ENCODE peak calls at places on chromosome 13, in six cellular contexts. One of them, this sample, is unnamed. For H3K4me1, the result is how much of the 10 kb centered on the place peaks cover.

GRCh38 chr13:64054306-64054705 is 2638.7 kb upstream of the PCDH20 start:
- DNase-seq in GM23338: no peak
- DNase-seq in fibroblast of lung: no peak
- DNase-seq in neuronal stem cell: no peak
- DNase-seq in A549: no peak
- DNase-seq in lower lobe of right lung: no peak
- DNase-seq in this sample: no peak

GRCh38 chr13:32984857-32985626 is 31.2 kb upstream of the KL start:
- DNase-seq in GM23338: no peak
- DNase-seq in fibroblast of lung: no peak
- DNase-seq in neuronal stem cell: no peak
- DNase-seq in A549: peak
- DNase-seq in lower lobe of right lung: no peak
- DNase-seq in this sample: no peak

GRCh38 chr13:33448889-33449288 is 163.3 kb upstream of the STARD13 start:
- DNase-seq in GM23338: no peak
- DNase-seq in fibroblast of lung: no peak
- DNase-seq in neuronal stem cell: no peak
- DNase-seq in A549: no peak
- DNase-seq in lower lobe of right lung: no peak
- DNase-seq in this sample: no peak

GRCh38 chr13:67139551-67139950 is 90.6 kb downstream of the PCDH9 start:
- DNase-seq in GM23338: no peak
- DNase-seq in fibroblast of lung: peak
- DNase-seq in neuronal stem cell: no peak
- DNase-seq in A549: no peak
- DNase-seq in lower lobe of right lung: no peak
- DNase-seq in this sample: no peak

GRCh38 chr13:98232456-98232855 is 55.4 kb upstream of the RNF113B start:
- DNase-seq in GM23338: no peak
- DNase-seq in fibroblast of lung: no peak
- DNase-seq in neuronal stem cell: no peak
- DNase-seq in A549: no peak
- DNase-seq in lower lobe of right lung: no peak
- DNase-seq in this sample: no peak

GRCh38 chr13:78601124-78601885 is 2.0 kb downstream of the POU4F1 start:
- DNase-seq in GM23338: peak
- DNase-seq in fibroblast of lung: peak
- DNase-seq in neuronal stem cell: peak
- DNase-seq in A549: no peak
- DNase-seq in lower lobe of right lung: no peak
- DNase-seq in this sample: peak

GRCh38 chr13:48233097-48233885 is at the start of gene ITM2B:
- DNase-seq in GM23338: peak
- DNase-seq in fibroblast of lung: peak
- DNase-seq in neuronal stem cell: peak
- DNase-seq in A549: peak
- DNase-seq in lower lobe of right lung: peak
- DNase-seq in this sample: peak

GRCh38 chr13:24381539-24382265 is 72.3 kb downstream of the C1QTNF9 start:
- DNase-seq in GM23338: peak
- DNase-seq in fibroblast of lung: peak
- DNase-seq in neuronal stem cell: no peak
- DNase-seq in A549: no peak
- DNase-seq in lower lobe of right lung: no peak
- DNase-seq in this sample: no peak

GRCh38 chr13:112062047-112062618 is 4.8 kb upstream of the SOX1 start:
- DNase-seq in GM23338: no peak
- DNase-seq in fibroblast of lung: no peak
- DNase-seq in neuronal stem cell: no peak
- DNase-seq in A549: no peak
- DNase-seq in lower lobe of right lung: no peak
- DNase-seq in this sample: no peak

GRCh38 chr13:99135591-99135990 is 65.1 kb upstream of the UBAC2 start:
- DNase-seq in GM23338: no peak
- DNase-seq in fibroblast of lung: no peak
- DNase-seq in neuronal stem cell: no peak
- DNase-seq in A549: no peak
- DNase-seq in lower lobe of right lung: no peak
- DNase-seq in this sample: no peak

GRCh38 chr13:48038763-48039162 is 1.2 kb downstream of the NUDT15 start:
- DNase-seq in GM23338: peak
- DNase-seq in fibroblast of lung: no peak
- DNase-seq in neuronal stem cell: no peak
- DNase-seq in A549: no peak
- DNase-seq in lower lobe of right lung: no peak
- DNase-seq in this sample: no peak

GRCh38 chr13:114035583-114036501 is 62.0 kb upstream of the C13orf46 start:
- DNase-seq in GM23338: no peak
- DNase-seq in fibroblast of lung: peak
- DNase-seq in neuronal stem cell: no peak
- DNase-seq in A549: no peak
- DNase-seq in lower lobe of right lung: no peak
- DNase-seq in this sample: no peak

GRCh38 chr13:44930907-44931676 is 58.2 kb downstream of the NUFIP1 start:
- DNase-seq in GM23338: peak
- DNase-seq in fibroblast of lung: no peak
- DNase-seq in neuronal stem cell: no peak
- DNase-seq in A549: no peak
- DNase-seq in lower lobe of right lung: no peak
- DNase-seq in this sample: no peak

GRCh38 chr13:112776971-112777370 is 87.1 kb downstream of the ATP11A start:
- DNase-seq in GM23338: no peak
- DNase-seq in fibroblast of lung: no peak
- DNase-seq in neuronal stem cell: no peak
- DNase-seq in A549: no peak
- DNase-seq in lower lobe of right lung: no peak
- DNase-seq in this sample: no peak

GRCh38 chr13:46636451-46636850 is 83.5 kb downstream of the LRCH1 start:
- DNase-seq in GM23338: no peak
- DNase-seq in fibroblast of lung: no peak
- DNase-seq in neuronal stem cell: no peak
- DNase-seq in A549: no peak
- DNase-seq in lower lobe of right lung: no peak
- DNase-seq in this sample: no peak

GRCh38 chr13:23622991-23623390 is 52.8 kb downstream of the TNFRSF19 start:
- DNase-seq in GM23338: no peak
- DNase-seq in fibroblast of lung: no peak
- DNase-seq in neuronal stem cell: no peak
- DNase-seq in A549: no peak
- DNase-seq in lower lobe of right lung: no peak
- DNase-seq in this sample: no peak

GRCh38 chr13:94968040-94968756 is 255.9 kb upstream of the SOX21 start:
- DNase-seq in GM23338: peak
- DNase-seq in fibroblast of lung: peak
- DNase-seq in neuronal stem cell: peak
- DNase-seq in A549: peak
- DNase-seq in lower lobe of right lung: no peak
- DNase-seq in this sample: no peak

GRCh38 chr13:83215627-83216026 is 666.6 kb downstream of the SLITRK1 start:
- DNase-seq in GM23338: no peak
- DNase-seq in fibroblast of lung: peak
- DNase-seq in neuronal stem cell: no peak
- DNase-seq in A549: no peak
- DNase-seq in lower lobe of right lung: no peak
- DNase-seq in this sample: no peak

GRCh38 chr13:51625555-51626345 is 41.5 kb downstream of the WDFY2 start:
- DNase-seq in GM23338: no peak
- DNase-seq in fibroblast of lung: peak
- DNase-seq in neuronal stem cell: no peak
- DNase-seq in A549: no peak
- DNase-seq in lower lobe of right lung: no peak
- DNase-seq in this sample: no peak

GRCh38 chr13:58584610-58585009 is 953.1 kb downstream of the PCDH17 start:
- DNase-seq in GM23338: no peak
- DNase-seq in fibroblast of lung: no peak
- DNase-seq in neuronal stem cell: no peak
- DNase-seq in A549: no peak
- DNase-seq in lower lobe of right lung: no peak
- DNase-seq in this sample: no peak

GRCh38 chr13:103184413-103184812 is 118.2 kb upstream of the SLC10A2 start:
- DNase-seq in GM23338: no peak
- DNase-seq in fibroblast of lung: no peak
- DNase-seq in neuronal stem cell: no peak
- DNase-seq in A549: no peak
- DNase-seq in lower lobe of right lung: no peak
- DNase-seq in this sample: no peak
- H3K27ac ChIP-seq in GM23338: no peak
- H3K27ac ChIP-seq in fibroblast of lung: no peak
- H3K27ac ChIP-seq in neuronal stem cell: no peak
- H3K27ac ChIP-seq in A549: no peak
- H3K27ac ChIP-seq in lower lobe of right lung: no peak
- H3K27ac ChIP-seq in this sample: no peak

DNA sequence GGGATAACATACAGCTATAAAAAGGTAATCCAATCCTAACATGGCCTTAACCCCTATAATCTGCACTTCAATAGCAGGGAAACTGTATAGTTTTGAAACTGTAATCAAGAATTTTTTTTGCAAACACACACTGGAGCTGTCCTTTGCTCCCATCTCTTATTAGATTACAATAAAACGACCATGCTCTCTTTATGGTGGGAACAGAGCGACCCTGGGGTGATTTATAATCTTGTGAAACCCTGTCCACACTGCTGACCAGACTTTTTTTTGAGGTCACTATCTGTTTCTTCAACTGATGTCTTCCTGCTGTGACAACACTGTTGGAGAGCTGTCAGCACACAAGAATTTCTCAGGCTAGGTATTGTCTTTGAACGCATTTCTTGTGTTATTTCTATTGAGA is 35.3 kb downstream of the DACH1 start:
- DNase-seq in GM23338: peak
- DNase-seq in fibroblast of lung: no peak
- DNase-seq in neuronal stem cell: peak
- DNase-seq in A549: no peak
- DNase-seq in lower lobe of right lung: no peak
- DNase-seq in this sample: no peak
- H3K4me1 ChIP-seq in GM23338: under half
- H3K4me1 ChIP-seq in fibroblast of lung: under half
- H3K4me1 ChIP-seq in neuronal stem cell: under half
- H3K4me1 ChIP-seq in A549: under half
- H3K4me1 ChIP-seq in lower lobe of right lung: under half
- H3K4me1 ChIP-seq in this sample: under half

DNA sequence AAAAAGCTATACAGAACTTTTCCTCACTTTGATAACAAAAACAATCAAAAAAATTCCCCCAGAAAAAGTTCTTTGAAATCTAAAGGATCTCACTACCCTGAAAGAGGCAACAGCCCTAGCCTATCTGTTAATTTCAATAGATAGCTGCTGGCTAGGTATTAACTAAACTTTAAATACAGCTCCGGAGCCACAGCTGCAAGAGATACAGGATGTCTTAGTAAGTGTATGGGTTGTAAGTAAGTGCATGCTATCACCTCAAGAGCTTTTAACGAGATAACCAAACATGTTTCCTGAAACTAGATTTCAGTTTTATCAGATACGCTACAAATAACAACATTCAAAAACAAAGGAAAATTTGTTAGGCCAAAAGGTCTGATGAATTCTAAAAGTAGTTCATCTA is 148.4 kb downstream of the KLF12 start:
- DNase-seq in GM23338: no peak
- DNase-seq in fibroblast of lung: no peak
- DNase-seq in neuronal stem cell: no peak
- DNase-seq in A549: no peak
- DNase-seq in lower lobe of right lung: no peak
- DNase-seq in this sample: no peak
- H3K27ac ChIP-seq in GM23338: no peak
- H3K27ac ChIP-seq in fibroblast of lung: no peak
- H3K27ac ChIP-seq in neuronal stem cell: no peak
- H3K27ac ChIP-seq in A549: no peak
- H3K27ac ChIP-seq in lower lobe of right lung: no peak
- H3K27ac ChIP-seq in this sample: no peak

GRCh38 chr13:27810461-27810860 is 18.2 kb downstream of the GSX1 start:
- DNase-seq in GM23338: no peak
- DNase-seq in fibroblast of lung: no peak
- DNase-seq in neuronal stem cell: no peak
- DNase-seq in A549: no peak
- DNase-seq in lower lobe of right lung: no peak
- DNase-seq in this sample: no peak

GRCh38 chr13:27813826-27814225 is 21.5 kb downstream of the GSX1 start:
- DNase-seq in GM23338: no peak
- DNase-seq in fibroblast of lung: no peak
- DNase-seq in neuronal stem cell: no peak
- DNase-seq in A549: no peak
- DNase-seq in lower lobe of right lung: no peak
- DNase-seq in this sample: no peak

GRCh38 chr13:27806744-27807387 is 14.6 kb downstream of the GSX1 start:
- DNase-seq in GM23338: peak
- DNase-seq in fibroblast of lung: no peak
- DNase-seq in neuronal stem cell: no peak
- DNase-seq in A549: no peak
- DNase-seq in lower lobe of right lung: no peak
- DNase-seq in this sample: no peak

GRCh38 chr13:27810009-27810408 is 17.7 kb downstream of the GSX1 start:
- DNase-seq in GM23338: no peak
- DNase-seq in fibroblast of lung: no peak
- DNase-seq in neuronal stem cell: no peak
- DNase-seq in A549: no peak
- DNase-seq in lower lobe of right lung: no peak
- DNase-seq in this sample: no peak

GRCh38 chr13:27808866-27809546 is 16.7 kb downstream of the GSX1 start:
- DNase-seq in GM23338: no peak
- DNase-seq in fibroblast of lung: no peak
- DNase-seq in neuronal stem cell: no peak
- DNase-seq in A549: no peak
- DNase-seq in lower lobe of right lung: no peak
- DNase-seq in this sample: no peak
- H3K4me1 ChIP-seq in GM23338: under half
- H3K4me1 ChIP-seq in fibroblast of lung: under half
- H3K4me1 ChIP-seq in neuronal stem cell: under half
- H3K4me1 ChIP-seq in A549: under half
- H3K4me1 ChIP-seq in lower lobe of right lung: under half
- H3K4me1 ChIP-seq in this sample: under half